ENCODE peak calls at places on chromosome 19, in eight cellular contexts. V is NCI-H1105 treated with DMSO at 0.1 percent for 48 hours, R is adipocyte, M is posterior cingulate gyrus, W is putamen, C is colonic mucosa, P is HEK293T, N is AG10803. E is an unnamed sample.

GRCh38 chr19:40394816-40395210 is 4.8 kb upstream of the HIPK4 start:
- DNase-seq in W (no peak), R (no peak), N (no peak), P (no peak), C (no peak), M (no peak), V (no peak), E (no peak)

GRCh38 chr19:7832009-7832408 is 2.0 kb downstream of the EVI5L start:
- DNase-seq in V (no peak), P (no peak), M (no peak), N (no peak), W (no peak), R (no peak), C (no peak), E (no peak)

GRCh38 chr19:55255618-55256423 is 3.0 kb downstream of the PPP6R1 start:
- DNase-seq in P (no peak), R (peak), N (peak), W (no peak), M (no peak), C (no peak), V (no peak), E (no peak)

GRCh38 chr19:38597075-38597474 is 20.7 kb downstream of the MAP4K1 start:
- DNase-seq in R (no peak), N (no peak), P (no peak), V (no peak), M (no peak), C (no peak), W (no peak), E (no peak)

GRCh38 chr19:28313633-28314032 is 899.3 kb downstream of the UQCRFS1 start:
- DNase-seq in N (peak), P (no peak), C (no peak), R (peak), V (no peak), W (no peak), M (no peak), E (peak)

GRCh38 chr19:18387395-18387794 is 1.4 kb downstream of the GDF15 start:
- DNase-seq in W (no peak), V (no peak), P (no peak), C (no peak), R (no peak), M (no peak), N (no peak), E (no peak)

GRCh38 chr19:46772170-46773017 is 16.0 kb downstream of the SLC1A5 start:
- DNase-seq in P (no peak), W (no peak), C (no peak), V (no peak), R (no peak), N (peak), M (no peak), E (no peak)

GRCh38 chr19:38417544-38418506 is 8.2 kb downstream of the RASGRP4 start:
- DNase-seq in P (no peak), W (no peak), V (peak), N (no peak), M (peak), R (peak), C (peak), E (no peak)

GRCh38 chr19:18645035-18645511 is 8.2 kb downstream of the KLHL26 start:
- DNase-seq in M (peak), W (peak), N (no peak), C (no peak), P (no peak), R (no peak), V (no peak), E (no peak)

GRCh38 chr19:11008111-11008510 is 47.3 kb downstream of the SMARCA4 start:
- DNase-seq in R (no peak), V (no peak), N (no peak), C (no peak), M (no peak), W (peak), P (no peak), E (no peak)

GRCh38 chr19:35457173-35457572 is 9.1 kb downstream of the FFAR2 start:
- DNase-seq in R (no peak), M (no peak), V (no peak), P (no peak), W (no peak), C (no peak), N (no peak), E (no peak)

GRCh38 chr19:49409441-49410029 is 13.7 kb downstream of the PTH2 start:
- DNase-seq in W (no peak), C (no peak), P (no peak), R (no peak), N (no peak), M (no peak), V (no peak), E (no peak)

GRCh38 chr19:35268546-35269424 is at the start of gene USF2:
- DNase-seq in V (peak), W (peak), N (peak), R (peak), M (peak), C (peak), P (peak), E (peak)

GRCh38 chr19:18385675-18386542 is at the start of gene GDF15:
- DNase-seq in C (peak), V (no peak), W (no peak), P (peak), R (peak), N (peak), M (no peak), E (peak)

E was measured in astrocyte of the spinal cord.